ENCODE peak calls at places on chromosome 15, in six cellular contexts. One of them, this sample, is unnamed.

GRCh38 chr15:85047271-85047948 is 65.8 kb downstream of the PDE8A start:
- DNase-seq in neural progenitor cell: no peak
- DNase-seq in GM23248: peak; percentile 80
- DNase-seq in MM.1S: no peak
- DNase-seq in SK-N-SH: no peak
- DNase-seq in HCT116: no peak
- DNase-seq in this sample: peak; percentile 90

GRCh38 chr15:83018477-83018876 is 7.0 kb upstream of the C15orf40 start:
- DNase-seq in neural progenitor cell: no peak
- DNase-seq in GM23248: no peak
- DNase-seq in MM.1S: no peak
- DNase-seq in SK-N-SH: no peak
- DNase-seq in HCT116: no peak
- DNase-seq in this sample: no peak

GRCh38 chr15:31278056-31278445 is 48.6 kb upstream of the KLF13 start:
- DNase-seq in neural progenitor cell: no peak
- DNase-seq in GM23248: no peak
- DNase-seq in MM.1S: no peak
- DNase-seq in SK-N-SH: peak; percentile 9
- DNase-seq in HCT116: no peak
- DNase-seq in this sample: no peak

GRCh38 chr15:34799149-34799824 is 3.9 kb upstream of the ACTC1 start:
- DNase-seq in neural progenitor cell: peak; percentile 56
- DNase-seq in GM23248: no peak
- DNase-seq in MM.1S: no peak
- DNase-seq in SK-N-SH: peak; percentile 83
- DNase-seq in HCT116: no peak
- DNase-seq in this sample: no peak

GRCh38 chr15:49309889-49310288 is 113.2 kb upstream of the FGF7 start:
- DNase-seq in neural progenitor cell: no peak
- DNase-seq in GM23248: no peak
- DNase-seq in MM.1S: no peak
- DNase-seq in SK-N-SH: no peak
- DNase-seq in HCT116: no peak
- DNase-seq in this sample: no peak

GRCh38 chr15:66007663-66008262 is 138.5 kb downstream of the RAB11A start:
- DNase-seq in neural progenitor cell: no peak
- DNase-seq in GM23248: no peak
- DNase-seq in MM.1S: no peak
- DNase-seq in SK-N-SH: no peak
- DNase-seq in HCT116: no peak
- DNase-seq in this sample: no peak

GRCh38 chr15:101482526-101483371 is 6.8 kb downstream of the PCSK6 start:
- DNase-seq in neural progenitor cell: no peak
- DNase-seq in GM23248: peak; percentile 46
- DNase-seq in MM.1S: no peak
- DNase-seq in SK-N-SH: no peak
- DNase-seq in HCT116: no peak
- DNase-seq in this sample: no peak

GRCh38 chr15:38378162-38378560 is 75.8 kb upstream of the FAM98B start:
- DNase-seq in neural progenitor cell: no peak
- DNase-seq in GM23248: peak; percentile 8
- DNase-seq in MM.1S: no peak
- DNase-seq in SK-N-SH: no peak
- DNase-seq in HCT116: no peak
- DNase-seq in this sample: no peak

GRCh38 chr15:77986891-77987764 is 90.4 kb downstream of the TBC1D2B start:
- DNase-seq in neural progenitor cell: peak; percentile 65
- DNase-seq in GM23248: no peak
- DNase-seq in MM.1S: no peak
- DNase-seq in SK-N-SH: no peak
- DNase-seq in HCT116: no peak
- DNase-seq in this sample: no peak

GRCh38 chr15:67051088-67051659 is 14.2 kb upstream of the SMAD3 start:
- DNase-seq in neural progenitor cell: no peak
- DNase-seq in GM23248: no peak
- DNase-seq in MM.1S: no peak
- DNase-seq in SK-N-SH: no peak
- DNase-seq in HCT116: no peak
- DNase-seq in this sample: no peak

GRCh38 chr15:95887666-95888480 is 442.6 kb upstream of the NR2F2 start:
- DNase-seq in neural progenitor cell: no peak
- DNase-seq in GM23248: no peak
- DNase-seq in MM.1S: no peak
- DNase-seq in SK-N-SH: no peak
- DNase-seq in HCT116: no peak
- DNase-seq in this sample: peak; percentile 32

GRCh38 chr15:80497221-80497620 is 93.0 kb downstream of the ARNT2 start:
- DNase-seq in neural progenitor cell: no peak
- DNase-seq in GM23248: no peak
- DNase-seq in MM.1S: no peak
- DNase-seq in SK-N-SH: no peak
- DNase-seq in HCT116: no peak
- DNase-seq in this sample: no peak

GRCh38 chr15:81092559-81092902 is 41.5 kb upstream of the CFAP161 start:
- DNase-seq in neural progenitor cell: no peak
- DNase-seq in GM23248: no peak
- DNase-seq in MM.1S: no peak
- DNase-seq in SK-N-SH: no peak
- DNase-seq in HCT116: no peak
- DNase-seq in this sample: no peak

GRCh38 chr15:25053000-25053815 is 98.4 kb downstream of the SNRPN start:
- DNase-seq in neural progenitor cell: no peak
- DNase-seq in GM23248: no peak
- DNase-seq in MM.1S: no peak
- DNase-seq in SK-N-SH: no peak
- DNase-seq in HCT116: no peak
- DNase-seq in this sample: no peak

GRCh38 chr15:77546050-77546501 is 86.6 kb downstream of the LINGO1 start:
- DNase-seq in neural progenitor cell: no peak
- DNase-seq in GM23248: peak; percentile 91
- DNase-seq in MM.1S: no peak
- DNase-seq in SK-N-SH: peak; percentile 54
- DNase-seq in HCT116: no peak
- DNase-seq in this sample: peak; percentile 79

GRCh38 chr15:51334011-51334426 is 4.4 kb downstream of the CYP19A1 start:
- DNase-seq in neural progenitor cell: no peak
- DNase-seq in GM23248: no peak
- DNase-seq in MM.1S: no peak
- DNase-seq in SK-N-SH: no peak
- DNase-seq in HCT116: no peak
- DNase-seq in this sample: no peak

GRCh38 chr15:72230197-72231065 is 559 bp downstream of the PKM start:
- DNase-seq in neural progenitor cell: peak; percentile 91
- DNase-seq in GM23248: peak; percentile 91
- DNase-seq in MM.1S: peak; percentile 56
- DNase-seq in SK-N-SH: peak; percentile 95
- DNase-seq in HCT116: no peak
- DNase-seq in this sample: peak; percentile 72

GRCh38 chr15:85411992-85412538 is 31.7 kb downstream of the AKAP13 start:
- DNase-seq in neural progenitor cell: no peak
- DNase-seq in GM23248: peak; percentile 68
- DNase-seq in MM.1S: no peak
- DNase-seq in SK-N-SH: no peak
- DNase-seq in HCT116: no peak
- DNase-seq in this sample: peak; percentile 81

GRCh38 chr15:52020253-52021085 is 1.4 kb downstream of the MAPK6 start:
- DNase-seq in neural progenitor cell: no peak
- DNase-seq in GM23248: peak; percentile 68
- DNase-seq in MM.1S: no peak
- DNase-seq in SK-N-SH: no peak
- DNase-seq in HCT116: no peak
- DNase-seq in this sample: peak; percentile 4

GRCh38 chr15:42704492-42704926 is 32.4 kb downstream of the CDAN1 start:
- DNase-seq in neural progenitor cell: peak; percentile 85
- DNase-seq in GM23248: peak; percentile 83
- DNase-seq in MM.1S: peak; percentile 32
- DNase-seq in SK-N-SH: peak; percentile 78
- DNase-seq in HCT116: peak; percentile 47
- DNase-seq in this sample: peak; percentile 90

GRCh38 chr15:87123676-87124382 is 1044.2 kb downstream of the AGBL1 start:
- DNase-seq in neural progenitor cell: no peak
- DNase-seq in GM23248: no peak
- DNase-seq in MM.1S: no peak
- DNase-seq in SK-N-SH: no peak
- DNase-seq in HCT116: no peak
- DNase-seq in this sample: no peak

GRCh38 chr15:90869601-90870353 is 1.4 kb downstream of the FURIN start:
- DNase-seq in neural progenitor cell: peak; percentile 61
- DNase-seq in GM23248: peak; percentile 85
- DNase-seq in MM.1S: no peak
- DNase-seq in SK-N-SH: no peak
- DNase-seq in HCT116: peak; percentile 85
- DNase-seq in this sample: peak; percentile 90

GRCh38 chr15:67746022-67746421 is 79.3 kb upstream of the SKOR1 start:
- DNase-seq in neural progenitor cell: no peak
- DNase-seq in GM23248: peak; percentile 79
- DNase-seq in MM.1S: no peak
- DNase-seq in SK-N-SH: no peak
- DNase-seq in HCT116: no peak
- DNase-seq in this sample: no peak

GRCh38 chr15:60479361-60479684 is 381 bp upstream of the ICE2 start:
- DNase-seq in neural progenitor cell: no peak
- DNase-seq in GM23248: no peak
- DNase-seq in MM.1S: no peak
- DNase-seq in SK-N-SH: no peak
- DNase-seq in HCT116: no peak
- DNase-seq in this sample: no peak

GRCh38 chr15:60480149-60480548 is 1.2 kb upstream of the ICE2 start:
- DNase-seq in neural progenitor cell: no peak
- DNase-seq in GM23248: no peak
- DNase-seq in MM.1S: peak; percentile 32
- DNase-seq in SK-N-SH: no peak
- DNase-seq in HCT116: no peak
- DNase-seq in this sample: no peak

GRCh38 chr15:60478633-60479360 is at the start of gene ICE2:
- DNase-seq in neural progenitor cell: peak; percentile 96
- DNase-seq in GM23248: peak; percentile 98
- DNase-seq in MM.1S: peak; percentile 97
- DNase-seq in SK-N-SH: peak; percentile 90
- DNase-seq in HCT116: peak; percentile 81
- DNase-seq in this sample: peak; percentile 89

GRCh38 chr15:60480888-60481287 is 1.9 kb upstream of the ICE2 start:
- DNase-seq in neural progenitor cell: no peak
- DNase-seq in GM23248: no peak
- DNase-seq in MM.1S: no peak
- DNase-seq in SK-N-SH: no peak
- DNase-seq in HCT116: no peak
- DNase-seq in this sample: peak; percentile 16

DNA sequence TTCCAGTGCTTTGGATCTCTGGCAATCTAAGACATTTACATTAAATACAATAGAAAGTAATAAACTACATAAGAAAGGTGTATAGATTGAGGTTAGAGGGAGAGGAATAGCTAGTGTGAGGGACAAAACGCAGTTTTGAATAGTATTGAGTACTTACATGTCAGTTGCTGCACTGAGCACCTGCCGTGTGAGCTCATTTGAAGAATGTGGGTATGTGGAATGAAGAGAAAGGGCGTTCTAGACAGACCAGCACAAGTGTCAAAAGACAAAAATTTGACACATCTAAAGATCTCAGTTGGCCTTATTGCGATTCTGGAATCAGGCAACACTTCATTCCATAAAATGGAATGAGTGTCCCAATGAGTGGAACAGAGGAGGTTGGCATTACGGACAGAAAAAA is 769 bp upstream of the ICE2 start:
- DNase-seq in neural progenitor cell: peak; percentile 11
- DNase-seq in GM23248: peak; percentile 7
- DNase-seq in MM.1S: peak; percentile 47
- DNase-seq in SK-N-SH: no peak
- DNase-seq in HCT116: no peak
- DNase-seq in this sample: no peak
- H3K9ac ChIP-seq in neural progenitor cell: no peak overlapping the region
- H3K9ac ChIP-seq in GM23248: peak overlapping the region; percentile 97
- H3K9ac ChIP-seq in MM.1S: peak overlapping the region; percentile 93
- H3K9ac ChIP-seq in SK-N-SH: peak overlapping the region; percentile 96
- H3K9ac ChIP-seq in HCT116: peak overlapping the region; percentile 97
- H3K9ac ChIP-seq in this sample: peak overlapping the region; percentile 99

DNA sequence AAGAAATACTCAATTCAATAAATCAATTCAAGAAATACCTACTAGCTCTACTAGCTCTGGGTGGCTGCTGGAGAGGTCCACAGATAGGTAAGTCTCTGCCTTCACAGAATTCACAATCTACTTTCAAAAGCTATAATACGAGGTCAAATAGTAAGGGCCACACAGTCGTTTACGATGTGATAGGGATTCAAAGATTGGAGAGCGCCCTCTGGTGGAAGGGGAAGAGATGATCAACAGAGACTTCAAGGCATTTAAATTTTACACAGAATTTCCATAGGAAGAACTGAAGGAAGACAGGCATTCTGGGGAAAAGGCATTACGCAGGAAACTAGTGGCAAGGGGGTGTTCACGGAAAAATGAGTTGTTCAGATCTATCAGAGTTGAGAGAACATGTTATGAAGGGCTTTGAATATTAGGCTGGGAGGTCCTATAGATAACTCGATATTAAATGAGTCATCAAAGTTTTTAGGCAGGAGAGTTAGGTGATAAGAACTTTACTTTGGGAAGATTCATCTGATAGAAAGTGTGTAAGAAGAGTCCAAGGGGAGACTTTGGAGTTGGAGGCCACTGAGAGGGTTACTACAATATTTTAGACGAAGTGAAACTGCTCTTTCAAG is 128.8 kb downstream of the FRMD5 start:
- DNase-seq in neural progenitor cell: peak; percentile 88
- DNase-seq in GM23248: peak; percentile 82
- DNase-seq in MM.1S: peak; percentile 80
- DNase-seq in SK-N-SH: peak; percentile 8
- DNase-seq in HCT116: peak; percentile 68
- DNase-seq in this sample: peak; percentile 86
- TF ChIP-seq EZH2phosphoT487 in neural progenitor cell: no peak
- TF ChIP-seq EZH2phosphoT487 in GM23248: no peak
- TF ChIP-seq EZH2phosphoT487 in MM.1S: no peak
- TF ChIP-seq EZH2phosphoT487 in SK-N-SH: no peak
- TF ChIP-seq EZH2phosphoT487 in HCT116: no peak
- TF ChIP-seq EZH2phosphoT487 in this sample: no peak

GRCh38 chr15:74613953-74614743 is 1.5 kb upstream of the CLK3 start:
- DNase-seq in neural progenitor cell: no peak
- DNase-seq in GM23248: no peak
- DNase-seq in MM.1S: no peak
- DNase-seq in SK-N-SH: peak; percentile 97
- DNase-seq in HCT116: no peak
- DNase-seq in this sample: no peak
- H3K9ac ChIP-seq in neural progenitor cell: no peak overlapping the region
- H3K9ac ChIP-seq in GM23248: peak overlapping the region; percentile 98
- H3K9ac ChIP-seq in MM.1S: peak overlapping the region; percentile 99
- H3K9ac ChIP-seq in SK-N-SH: peak overlapping the region; percentile 98
- H3K9ac ChIP-seq in HCT116: peak overlapping the region; percentile 99
- H3K9ac ChIP-seq in this sample: peak overlapping the region; percentile 98

DNA sequence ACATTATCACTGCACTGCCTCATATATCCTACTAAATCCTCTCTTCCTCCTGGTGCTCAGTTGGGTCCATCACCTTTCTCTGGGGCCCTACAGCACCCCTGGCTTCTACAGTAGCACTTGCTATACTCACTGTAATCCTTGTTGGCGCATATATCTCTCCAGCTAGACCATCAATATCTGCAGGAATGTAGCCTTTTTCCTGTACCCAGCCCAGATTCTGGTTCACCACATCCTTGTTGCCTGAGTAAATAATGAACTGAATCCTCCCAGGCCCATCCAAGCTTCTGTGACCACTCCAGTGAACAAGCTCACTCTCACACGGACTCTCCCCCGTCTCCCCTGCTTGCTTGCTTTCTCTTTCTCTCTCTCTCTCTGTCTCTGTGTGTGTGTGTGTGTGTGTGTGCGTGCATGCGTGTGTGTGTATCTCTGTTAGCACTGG is 62.5 kb upstream of the LIPC start:
- DNase-seq in neural progenitor cell: no peak
- DNase-seq in GM23248: peak; percentile 91
- DNase-seq in MM.1S: no peak
- DNase-seq in SK-N-SH: no peak
- DNase-seq in HCT116: no peak
- DNase-seq in this sample: peak; percentile 63
- TF ChIP-seq EZH2phosphoT487 in neural progenitor cell: no peak
- TF ChIP-seq EZH2phosphoT487 in GM23248: no peak
- TF ChIP-seq EZH2phosphoT487 in MM.1S: no peak
- TF ChIP-seq EZH2phosphoT487 in SK-N-SH: no peak
- TF ChIP-seq EZH2phosphoT487 in HCT116: no peak
- TF ChIP-seq EZH2phosphoT487 in this sample: no peak